ENCODE peak calls at places on chromosomes 5 and 9, in five cellular contexts. One of them, this sample, is unnamed.

GRCh38 chr5:92561362-92562006 is 1019.5 kb downstream of the NR2F1-AS1 start:
- DNase-seq in OCI-LY7: no peak
- DNase-seq in cardiac fibroblast: no peak
- DNase-seq in LNCaP clone FGC: no peak
- DNase-seq in lower leg skin: no peak
- DNase-seq in this sample: no peak

GRCh38 chr9:121227867-121228266 is 26.2 kb upstream of the RAB14 start:
- DNase-seq in OCI-LY7: no peak
- DNase-seq in LNCaP clone FGC: no peak
- DNase-seq in lower leg skin: no peak
- DNase-seq in cardiac fibroblast: no peak
- DNase-seq in this sample: no peak

GRCh38 chr9:74281674-74282073 is 215.5 kb upstream of the RORB start:
- DNase-seq in OCI-LY7: peak
- DNase-seq in cardiac fibroblast: no peak
- DNase-seq in lower leg skin: no peak
- DNase-seq in LNCaP clone FGC: no peak
- DNase-seq in this sample: no peak

GRCh38 chr5:131389869-131390265 is 126.0 kb downstream of the CDC42SE2 start:
- DNase-seq in OCI-LY7: no peak
- DNase-seq in lower leg skin: no peak
- DNase-seq in LNCaP clone FGC: no peak
- DNase-seq in cardiac fibroblast: no peak
- DNase-seq in this sample: no peak

GRCh38 chr5:96936431-96937221 is 746 bp downstream of the LNPEP start:
- DNase-seq in OCI-LY7: peak
- DNase-seq in cardiac fibroblast: no peak
- DNase-seq in lower leg skin: peak
- DNase-seq in LNCaP clone FGC: no peak
- DNase-seq in this sample: peak

GRCh38 chr9:4262735-4263141 is 37.1 kb downstream of the GLIS3 start:
- DNase-seq in OCI-LY7: no peak
- DNase-seq in LNCaP clone FGC: no peak
- DNase-seq in cardiac fibroblast: peak
- DNase-seq in lower leg skin: no peak
- DNase-seq in this sample: no peak

GRCh38 chr9:133881671-133882381 is 110.3 kb downstream of the VAV2 start:
- DNase-seq in OCI-LY7: no peak
- DNase-seq in cardiac fibroblast: no peak
- DNase-seq in LNCaP clone FGC: peak
- DNase-seq in lower leg skin: no peak
- DNase-seq in this sample: no peak

GRCh38 chr5:6464441-6464840 is 15.8 kb downstream of the UBE2QL1 start:
- DNase-seq in LNCaP clone FGC: no peak
- DNase-seq in lower leg skin: peak
- DNase-seq in cardiac fibroblast: no peak
- DNase-seq in OCI-LY7: no peak
- DNase-seq in this sample: no peak

GRCh38 chr5:137220523-137220927 is 278.6 kb downstream of the SPOCK1 start:
- DNase-seq in cardiac fibroblast: peak
- DNase-seq in LNCaP clone FGC: peak
- DNase-seq in OCI-LY7: peak
- DNase-seq in lower leg skin: no peak
- DNase-seq in this sample: no peak

GRCh38 chr5:176829320-176829719 is 19.0 kb downstream of the UNC5A start:
- DNase-seq in OCI-LY7: no peak
- DNase-seq in cardiac fibroblast: no peak
- DNase-seq in lower leg skin: no peak
- DNase-seq in LNCaP clone FGC: no peak
- DNase-seq in this sample: no peak

GRCh38 chr9:128372784-128373183 is 1.6 kb downstream of the URM1 start:
- DNase-seq in lower leg skin: no peak
- DNase-seq in LNCaP clone FGC: no peak
- DNase-seq in cardiac fibroblast: no peak
- DNase-seq in OCI-LY7: no peak
- DNase-seq in this sample: no peak

GRCh38 chr9:110936252-110936651 is 102.0 kb downstream of the LPAR1 start:
- DNase-seq in lower leg skin: no peak
- DNase-seq in LNCaP clone FGC: no peak
- DNase-seq in cardiac fibroblast: no peak
- DNase-seq in OCI-LY7: no peak
- DNase-seq in this sample: no peak

GRCh38 chr9:818958-819357 is 22.5 kb upstream of the DMRT1 start:
- DNase-seq in LNCaP clone FGC: no peak
- DNase-seq in lower leg skin: no peak
- DNase-seq in cardiac fibroblast: no peak
- DNase-seq in OCI-LY7: no peak
- DNase-seq in this sample: no peak
- TF ChIP-seq CTCF in LNCaP clone FGC: no peak
- TF ChIP-seq CTCF in lower leg skin: no peak
- TF ChIP-seq CTCF in cardiac fibroblast: no peak
- TF ChIP-seq CTCF in OCI-LY7: no peak
- TF ChIP-seq CTCF in this sample: no peak

GRCh38 chr5:67842806-67843205 is 372.8 kb upstream of the PIK3R1 start:
- DNase-seq in cardiac fibroblast: peak
- DNase-seq in lower leg skin: no peak
- DNase-seq in LNCaP clone FGC: no peak
- DNase-seq in OCI-LY7: no peak
- DNase-seq in this sample: no peak
- TF ChIP-seq CTCF in cardiac fibroblast: peak
- TF ChIP-seq CTCF in lower leg skin: no peak
- TF ChIP-seq CTCF in LNCaP clone FGC: no peak
- TF ChIP-seq CTCF in OCI-LY7: no peak
- TF ChIP-seq CTCF in this sample: no peak

DNA sequence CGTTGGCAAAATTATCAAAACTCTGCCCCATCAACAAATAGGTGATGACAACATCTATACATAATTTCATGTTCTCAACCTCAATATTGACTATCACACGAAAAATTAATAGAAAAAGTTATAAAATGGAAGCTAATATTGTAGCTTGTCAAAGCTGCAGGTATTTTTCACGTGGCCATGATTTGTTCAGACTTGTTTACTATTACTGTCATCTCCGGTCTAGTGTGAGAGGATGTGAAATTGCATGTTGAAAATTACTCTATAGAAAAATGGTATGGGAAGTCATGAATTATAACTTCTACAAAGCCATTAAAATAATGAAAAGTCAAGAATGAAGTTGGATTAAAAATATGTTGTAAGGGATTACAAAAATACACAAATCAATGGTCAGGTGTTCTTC is 385.8 kb downstream of the PTPRD start:
- DNase-seq in cardiac fibroblast: no peak
- DNase-seq in OCI-LY7: no peak
- DNase-seq in LNCaP clone FGC: no peak
- DNase-seq in lower leg skin: no peak
- DNase-seq in this sample: no peak
- TF ChIP-seq CTCF in cardiac fibroblast: no peak
- TF ChIP-seq CTCF in OCI-LY7: no peak
- TF ChIP-seq CTCF in LNCaP clone FGC: no peak
- TF ChIP-seq CTCF in lower leg skin: no peak
- TF ChIP-seq CTCF in this sample: no peak

GRCh38 chr9:89096807-89097206 is 81.8 kb downstream of the SHC3 start:
- DNase-seq in OCI-LY7: no peak
- DNase-seq in cardiac fibroblast: no peak
- DNase-seq in LNCaP clone FGC: no peak
- DNase-seq in lower leg skin: no peak
- DNase-seq in this sample: no peak
- TF ChIP-seq CTCF in OCI-LY7: peak
- TF ChIP-seq CTCF in cardiac fibroblast: no peak
- TF ChIP-seq CTCF in LNCaP clone FGC: no peak
- TF ChIP-seq CTCF in lower leg skin: no peak
- TF ChIP-seq CTCF in this sample: no peak

DNA sequence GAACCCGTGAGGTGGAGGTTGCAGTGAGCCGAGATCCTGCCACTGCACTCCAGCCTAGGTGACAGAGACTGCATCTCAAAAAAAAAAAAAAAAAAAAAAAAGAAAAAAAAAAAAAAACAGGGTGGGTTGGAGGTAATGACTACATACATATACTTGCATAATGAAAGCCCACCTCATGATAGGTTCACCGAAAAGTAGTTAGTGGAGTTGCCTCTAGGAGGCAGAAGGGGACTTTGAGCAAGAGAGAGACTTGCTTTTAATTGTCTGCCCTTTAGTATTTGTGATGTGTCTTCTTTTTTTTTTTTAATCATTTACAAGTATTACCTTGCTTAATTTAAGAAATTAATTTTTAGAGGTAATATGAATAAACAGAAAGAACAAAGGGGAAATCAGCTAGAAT is 99.8 kb downstream of the PPARGC1B start:
- DNase-seq in OCI-LY7: peak
- DNase-seq in lower leg skin: no peak
- DNase-seq in LNCaP clone FGC: no peak
- DNase-seq in cardiac fibroblast: no peak
- DNase-seq in this sample: no peak
- TF ChIP-seq CTCF in OCI-LY7: peak
- TF ChIP-seq CTCF in lower leg skin: no peak
- TF ChIP-seq CTCF in LNCaP clone FGC: peak
- TF ChIP-seq CTCF in cardiac fibroblast: peak
- TF ChIP-seq CTCF in this sample: peak

This sample was measured in right atrium auricular region.